ENCODE peak calls at places on chromosomes 13 and 19, in five cellular contexts. One of them, this sample, is unnamed.

GRCh38 chr13:36146513-36147276 is 15.5 kb upstream of the DCLK1 start:
- DNase-seq in ELF-1: no peak
- DNase-seq in adrenal gland: no peak
- DNase-seq in stimulated activated CD4-positive, alpha-beta T cell treated with anti-CD3 and anti-CD28 coated beads, Interleukin-4, amount 100 ng/mL, for 48 hours: no peak
- DNase-seq in activated T-cell treated with anti-CD3 and anti-CD28 coated beads for 24 hours: no peak
- DNase-seq in this sample: no peak

GRCh38 chr19:35006342-35006998 is 6.3 kb downstream of the GRAMD1A start:
- DNase-seq in ELF-1: no peak
- DNase-seq in stimulated activated CD4-positive, alpha-beta T cell treated with anti-CD3 and anti-CD28 coated beads, Interleukin-4, amount 100 ng/mL, for 48 hours: no peak
- DNase-seq in activated T-cell treated with anti-CD3 and anti-CD28 coated beads for 24 hours: no peak
- DNase-seq in adrenal gland: peak
- DNase-seq in this sample: no peak

GRCh38 chr19:43464089-43464775 is 1.2 kb downstream of the LYPD3 start:
- DNase-seq in adrenal gland: no peak
- DNase-seq in activated T-cell treated with anti-CD3 and anti-CD28 coated beads for 24 hours: no peak
- DNase-seq in ELF-1: no peak
- DNase-seq in stimulated activated CD4-positive, alpha-beta T cell treated with anti-CD3 and anti-CD28 coated beads, Interleukin-4, amount 100 ng/mL, for 48 hours: peak
- DNase-seq in this sample: no peak

GRCh38 chr13:27362064-27362751 is 62.2 kb upstream of the GTF3A start:
- DNase-seq in ELF-1: peak
- DNase-seq in adrenal gland: peak
- DNase-seq in activated T-cell treated with anti-CD3 and anti-CD28 coated beads for 24 hours: peak
- DNase-seq in stimulated activated CD4-positive, alpha-beta T cell treated with anti-CD3 and anti-CD28 coated beads, Interleukin-4, amount 100 ng/mL, for 48 hours: peak
- DNase-seq in this sample: peak

GRCh38 chr19:4662020-4662695 is 8.0 kb downstream of the MYDGF start:
- DNase-seq in adrenal gland: no peak
- DNase-seq in stimulated activated CD4-positive, alpha-beta T cell treated with anti-CD3 and anti-CD28 coated beads, Interleukin-4, amount 100 ng/mL, for 48 hours: no peak
- DNase-seq in ELF-1: no peak
- DNase-seq in activated T-cell treated with anti-CD3 and anti-CD28 coated beads for 24 hours: no peak
- DNase-seq in this sample: no peak

GRCh38 chr13:99269627-99270252 is 11.6 kb upstream of the GPR18 start:
- DNase-seq in ELF-1: no peak
- DNase-seq in adrenal gland: peak
- DNase-seq in stimulated activated CD4-positive, alpha-beta T cell treated with anti-CD3 and anti-CD28 coated beads, Interleukin-4, amount 100 ng/mL, for 48 hours: no peak
- DNase-seq in activated T-cell treated with anti-CD3 and anti-CD28 coated beads for 24 hours: no peak
- DNase-seq in this sample: peak

GRCh38 chr19:17553256-17553655 is 2.2 kb upstream of the COLGALT1 start:
- DNase-seq in adrenal gland: peak
- DNase-seq in stimulated activated CD4-positive, alpha-beta T cell treated with anti-CD3 and anti-CD28 coated beads, Interleukin-4, amount 100 ng/mL, for 48 hours: no peak
- DNase-seq in activated T-cell treated with anti-CD3 and anti-CD28 coated beads for 24 hours: no peak
- DNase-seq in ELF-1: peak
- DNase-seq in this sample: no peak

GRCh38 chr19:33214621-33215020 is 11.0 kb downstream of the SLC7A10 start:
- DNase-seq in adrenal gland: no peak
- DNase-seq in activated T-cell treated with anti-CD3 and anti-CD28 coated beads for 24 hours: no peak
- DNase-seq in ELF-1: peak
- DNase-seq in stimulated activated CD4-positive, alpha-beta T cell treated with anti-CD3 and anti-CD28 coated beads, Interleukin-4, amount 100 ng/mL, for 48 hours: no peak
- DNase-seq in this sample: no peak

GRCh38 chr13:105979586-105979985 is 555.9 kb downstream of the EFNB2 start:
- DNase-seq in adrenal gland: no peak
- DNase-seq in ELF-1: peak
- DNase-seq in stimulated activated CD4-positive, alpha-beta T cell treated with anti-CD3 and anti-CD28 coated beads, Interleukin-4, amount 100 ng/mL, for 48 hours: no peak
- DNase-seq in activated T-cell treated with anti-CD3 and anti-CD28 coated beads for 24 hours: no peak
- DNase-seq in this sample: no peak

GRCh38 chr13:90428522-90429210 is 918.8 kb upstream of the MIR17HG start:
- DNase-seq in activated T-cell treated with anti-CD3 and anti-CD28 coated beads for 24 hours: no peak
- DNase-seq in stimulated activated CD4-positive, alpha-beta T cell treated with anti-CD3 and anti-CD28 coated beads, Interleukin-4, amount 100 ng/mL, for 48 hours: no peak
- DNase-seq in ELF-1: no peak
- DNase-seq in adrenal gland: no peak
- DNase-seq in this sample: no peak

GRCh38 chr19:11227201-11227886 is 12.1 kb upstream of the ANGPTL8 start:
- DNase-seq in adrenal gland: no peak
- DNase-seq in stimulated activated CD4-positive, alpha-beta T cell treated with anti-CD3 and anti-CD28 coated beads, Interleukin-4, amount 100 ng/mL, for 48 hours: no peak
- DNase-seq in ELF-1: peak
- DNase-seq in activated T-cell treated with anti-CD3 and anti-CD28 coated beads for 24 hours: no peak
- DNase-seq in this sample: no peak

GRCh38 chr19:19445911-19446361 is 40.5 kb downstream of the GATAD2A start:
- DNase-seq in stimulated activated CD4-positive, alpha-beta T cell treated with anti-CD3 and anti-CD28 coated beads, Interleukin-4, amount 100 ng/mL, for 48 hours: no peak
- DNase-seq in activated T-cell treated with anti-CD3 and anti-CD28 coated beads for 24 hours: no peak
- DNase-seq in adrenal gland: no peak
- DNase-seq in ELF-1: no peak
- DNase-seq in this sample: no peak

GRCh38 chr13:42715909-42716308 is 65.5 kb upstream of the FAM216B start:
- DNase-seq in adrenal gland: no peak
- DNase-seq in activated T-cell treated with anti-CD3 and anti-CD28 coated beads for 24 hours: no peak
- DNase-seq in stimulated activated CD4-positive, alpha-beta T cell treated with anti-CD3 and anti-CD28 coated beads, Interleukin-4, amount 100 ng/mL, for 48 hours: no peak
- DNase-seq in ELF-1: no peak
- DNase-seq in this sample: no peak